ENCODE peak calls at places on chromosomes 12 and 14, in seven cellular contexts. A is LoVo; S is T follicular helper cell; U is transverse colon; T is globus pallidus; K is activated T-cell treated with anti-CD3 and anti-CD28 coated beads, Interleukin-2, amount 50 U/mL, for 72 hours; O is AG09309. X is an unnamed sample.

GRCh38 chr14:90453401-90453951 is 56.6 kb downstream of the CALM1 start:
- DNase-seq in A (no peak), S (no peak), U (no peak), T (peak), K (no peak), O (no peak), X (no peak)

GRCh38 chr14:104977681-104978647 is at the start of gene AHNAK2:
- DNase-seq in A (peak), S (peak), U (peak), T (no peak), K (peak), O (no peak), X (peak)

GRCh38 chr14:95190346-95190840 is 33.1 kb upstream of the DICER1 start:
- DNase-seq in A (no peak), S (no peak), U (no peak), T (no peak), K (no peak), O (no peak), X (no peak)

GRCh38 chr12:38905480-38906351 is at the start of gene CPNE8:
- DNase-seq in A (peak), S (peak), U (peak), T (peak), K (peak), O (no peak), X (peak)

GRCh38 chr12:90611891-90612290 is 343.1 kb downstream of the CCER1 start:
- DNase-seq in A (no peak), S (no peak), U (no peak), T (no peak), K (no peak), O (no peak), X (no peak)

GRCh38 chr14:102421366-102422057 is 58.8 kb downstream of the TECPR2 start:
- DNase-seq in A (no peak), S (no peak), U (no peak), T (no peak), K (no peak), O (no peak), X (no peak)

GRCh38 chr14:68788275-68789001 is 4.4 kb downstream of the ZFP36L1 start:
- DNase-seq in A (no peak), S (no peak), U (no peak), T (peak), K (no peak), O (no peak), X (no peak)

GRCh38 chr12:64687816-64688599 is 71.2 kb downstream of the GNS start:
- DNase-seq in A (no peak), S (no peak), U (no peak), T (no peak), K (no peak), O (no peak), X (no peak)

GRCh38 chr12:98369601-98370000 is 145.8 kb upstream of the TMPO start:
- DNase-seq in A (no peak), S (no peak), U (no peak), T (no peak), K (no peak), O (no peak), X (no peak)

GRCh38 chr12:62785941-62786559 is 148.9 kb downstream of the PPM1H start:
- DNase-seq in A (peak), S (no peak), U (no peak), T (no peak), K (peak), O (peak), X (no peak)

X was measured in left colon.